ENCODE peak calls at places on chromosomes 11 and 22, in eight cellular contexts. Q is A549, T is AG10803, R is cardiac muscle cell, Y is neural crest cell, O is AG09309, G is IMR-90, W is coronary artery. P is an unnamed sample.

GRCh38 chr11:128448981-128449713 is 138.2 kb downstream of the ETS1 start:
- DNase-seq in O (no peak), W (no peak), G (no peak), T (no peak), Y (no peak), Q (no peak), R (no peak), P (no peak)

GRCh38 chr11:45988922-45989321 is 66.5 kb downstream of the LARGE2 start:
- DNase-seq in W (no peak), Q (no peak), O (no peak), Y (no peak), T (no peak), R (no peak), G (no peak), P (no peak)

GRCh38 chr22:17483670-17484372 is 79.5 kb upstream of the SLC25A18 start:
- DNase-seq in Q (no peak), T (no peak), Y (no peak), R (peak; percentile 15), O (no peak), W (no peak), G (no peak), P (no peak)

GRCh38 chr11:107054391-107054790 is 36.1 kb upstream of the GUCY1A2 start:
- DNase-seq in G (no peak), O (no peak), Q (no peak), Y (no peak), T (no peak), W (no peak), R (no peak), P (no peak)

GRCh38 chr22:42072606-42073330 is 1.3 kb upstream of the PHETA2 start:
- DNase-seq in R (peak; percentile 66), Y (no peak), Q (no peak), T (no peak), W (no peak), G (no peak), O (no peak), P (no peak)

GRCh38 chr11:27612932-27613669 is 87.2 kb downstream of the BDNF start:
- DNase-seq in T (no peak), W (no peak), O (no peak), G (no peak), Y (no peak), Q (no peak), R (no peak), P (no peak)

GRCh38 chr11:117546431-117547160 is 218.9 kb downstream of the CEP164 start:
- DNase-seq in R (no peak), W (no peak), Q (no peak), G (no peak), Y (no peak), O (no peak), T (no peak), P (no peak)

GRCh38 chr11:75954039-75954438 is 139.0 kb downstream of the UVRAG start:
- DNase-seq in R (no peak), Q (no peak), T (no peak), G (no peak), Y (no peak), O (no peak), W (no peak), P (peak; percentile 4)

GRCh38 chr11:86360775-86361395 is 13.8 kb upstream of the CCDC81 start:
- DNase-seq in O (no peak), Y (no peak), W (no peak), Q (peak; percentile 61), R (peak; percentile 22), T (peak; percentile 61), G (peak; percentile 73), P (peak; percentile 52)

GRCh38 chr11:18721576-18722292 is 4.3 kb downstream of the IGSF22 start:
- DNase-seq in Q (peak; percentile 64), O (no peak), R (peak; percentile 62), G (peak; percentile 34), T (peak; percentile 25), Y (peak; percentile 52), W (no peak), P (no peak)

GRCh38 chr11:34650528-34650927 is 29.6 kb downstream of the EHF start:
- DNase-seq in G (peak; percentile 22), Y (no peak), Q (no peak), O (no peak), R (no peak), W (no peak), T (no peak), P (no peak)

GRCh38 chr11:61546663-61547062 is 34.2 kb downstream of the SYT7 start:
- DNase-seq in R (no peak), O (no peak), Q (no peak), T (no peak), W (no peak), Y (no peak), G (no peak), P (no peak)

GRCh38 chr11:2694995-2695939 is 4.5 kb downstream of the KCNQ1OT1 start:
- DNase-seq in Q (no peak), W (no peak), G (no peak), Y (no peak), T (no peak), O (no peak), R (no peak), P (no peak)

GRCh38 chr22:31345331-31346254 is 553 bp downstream of the PATZ1 start:
- DNase-seq in R (peak; percentile 95), Y (peak; percentile 80), G (peak; percentile 83), Q (peak; percentile 79), T (peak; percentile 78), O (no peak), W (peak; percentile 79), P (peak; percentile 45)

GRCh38 chr22:46657996-46658947 is 38.1 kb downstream of the GRAMD4 start:
- DNase-seq in O (no peak), W (no peak), G (no peak), T (no peak), Y (no peak), R (no peak), Q (no peak), P (no peak)

GRCh38 chr11:104858882-104859735 is 39.2 kb downstream of the CASP12 start:
- DNase-seq in Y (no peak), W (no peak), G (no peak), Q (no peak), O (no peak), T (no peak), R (no peak), P (no peak)

GRCh38 chr11:29321293-29322132 is 695.3 kb downstream of the KCNA4 start:
- DNase-seq in W (no peak), R (no peak), O (no peak), T (no peak), G (peak; percentile 94), Q (peak; percentile 45), Y (no peak), P (peak; percentile 43)

GRCh38 chr22:26681395-26681821 is 24.0 kb downstream of the MIAT start:
- DNase-seq in Y (no peak), W (no peak), O (no peak), Q (no peak), G (peak; percentile 67), T (peak; percentile 86), R (peak; percentile 79), P (peak; percentile 23)

GRCh38 chr11:44865866-44866272 is 84.8 kb downstream of the TP53I11 start:
- DNase-seq in Q (no peak), T (no peak), G (no peak), R (no peak), W (no peak), O (no peak), Y (no peak), P (no peak)

GRCh38 chr11:9137293-9138132 is 46.1 kb upstream of the SCUBE2 start:
- DNase-seq in W (peak; percentile 82), Y (peak; percentile 83), R (peak; percentile 79), O (no peak), G (peak; percentile 69), T (peak; percentile 57), Q (peak; percentile 74), P (peak; percentile 21)

GRCh38 chr22:47102648-47103047 is 340.2 kb downstream of the TBC1D22A start:
- DNase-seq in Y (no peak), O (no peak), T (no peak), G (peak; percentile 12), R (no peak), W (no peak), Q (peak; percentile 10), P (no peak)

DNA sequence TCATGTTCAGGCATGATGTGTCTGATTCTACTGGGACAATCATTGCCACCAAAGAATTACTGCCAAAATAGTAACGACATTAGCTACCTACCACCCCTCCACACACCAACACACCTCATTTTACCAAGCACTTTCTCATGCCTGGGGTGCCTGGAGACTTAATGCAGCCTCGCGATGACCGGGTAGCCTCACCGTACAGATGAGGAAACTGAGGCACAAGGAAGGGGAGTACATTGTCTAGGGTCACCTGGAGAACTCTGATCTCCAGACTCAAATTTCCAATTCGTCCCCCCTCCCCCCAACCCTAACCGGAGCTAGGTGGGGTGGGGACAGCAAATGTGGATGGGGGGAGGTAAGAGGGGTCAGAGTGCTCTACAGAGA is 2.7 kb upstream of the RTN4RL2 start:
- DNase-seq in T (no peak), Y (no peak), O (no peak), G (no peak), R (no peak), Q (no peak), W (no peak), P (no peak)
- TF ChIP-seq CTCF in T (no peak), Y (peak; percentile 44), O (no peak), G (no peak), R (no peak), Q (no peak), W (no peak), P (peak; percentile 34)

GRCh38 chr22:50016988-50017700 is 4.6 kb upstream of the IL17REL start:
- DNase-seq in O (no peak), Q (no peak), W (peak; percentile 57), Y (no peak), R (no peak), G (no peak), T (no peak), P (no peak)

GRCh38 chr22:50015451-50016307 is 3.1 kb upstream of the IL17REL start:
- DNase-seq in T (no peak), Y (no peak), Q (no peak), G (no peak), R (no peak), W (peak; percentile 65), O (no peak), P (no peak)

GRCh38 chr22:50014053-50014501 is 1.5 kb upstream of the IL17REL start:
- DNase-seq in Y (no peak), W (no peak), Q (no peak), R (no peak), T (no peak), O (no peak), G (no peak), P (no peak)

GRCh38 chr22:50016308-50016987 is 3.9 kb upstream of the IL17REL start:
- DNase-seq in W (peak; percentile 68), O (no peak), T (no peak), Y (no peak), G (no peak), Q (no peak), R (no peak), P (no peak)

GRCh38 chr22:50014655-50015401 is 2.3 kb upstream of the IL17REL start:
- DNase-seq in Q (no peak), R (no peak), T (no peak), Y (no peak), W (no peak), G (no peak), O (no peak), P (no peak)
- TF ChIP-seq CTCF in Q (no peak), R (no peak), T (no peak), Y (no peak), W (no peak), G (no peak), O (no peak), P (no peak)

GRCh38 chr22:34344702-34345101 is 424.4 kb upstream of the LARGE1 start:
- DNase-seq in Q (no peak), Y (no peak), T (no peak), G (no peak), O (no peak), W (no peak), R (peak; percentile 23), P (no peak)
- TF ChIP-seq CTCF in Q (no peak), Y (no peak), T (no peak), G (no peak), O (no peak), W (no peak), R (no peak), P (no peak)

GRCh38 chr11:131246589-131247164 is 123.7 kb upstream of the NTM start:
- DNase-seq in O (no peak), Y (peak; percentile 49), R (peak; percentile 80), T (no peak), W (no peak), G (no peak), Q (peak; percentile 26), P (no peak)
- TF ChIP-seq CTCF in O (peak; percentile 36), Y (peak; percentile 76), R (peak; percentile 57), T (peak; percentile 28), W (no peak), G (peak; percentile 29), Q (no peak), P (peak; percentile 63)